ENCODE peak calls at places on chromosomes 5 and 9, in nine cellular contexts. One of them, this sample, is unnamed.

GRCh38 chr9:98861881-98862501 is 54.5 kb downstream of the GALNT12 start:
- DNase-seq in naive thymus-derived CD4-positive, alpha-beta T cell: no peak
- DNase-seq in left cardiac atrium: peak
- DNase-seq in aorta: no peak
- DNase-seq in H7: no peak
- DNase-seq in GM12864: no peak
- DNase-seq in central memory CD4-positive, alpha-beta T cell: no peak
- DNase-seq in fibroblast of the conjunctiva: peak
- DNase-seq in pulmonary artery endothelial cell: no peak
- DNase-seq in this sample: no peak

GRCh38 chr5:170892201-170892600 is 30.4 kb downstream of the RANBP17 start:
- DNase-seq in aorta: no peak
- DNase-seq in left cardiac atrium: no peak
- DNase-seq in pulmonary artery endothelial cell: peak
- DNase-seq in naive thymus-derived CD4-positive, alpha-beta T cell: no peak
- DNase-seq in GM12864: no peak
- DNase-seq in central memory CD4-positive, alpha-beta T cell: no peak
- DNase-seq in H7: no peak
- DNase-seq in fibroblast of the conjunctiva: no peak
- DNase-seq in this sample: peak

GRCh38 chr5:139747583-139748504 is 47.8 kb upstream of the PSD2 start:
- DNase-seq in fibroblast of the conjunctiva: no peak
- DNase-seq in pulmonary artery endothelial cell: no peak
- DNase-seq in aorta: peak
- DNase-seq in left cardiac atrium: peak
- DNase-seq in GM12864: no peak
- DNase-seq in central memory CD4-positive, alpha-beta T cell: peak
- DNase-seq in naive thymus-derived CD4-positive, alpha-beta T cell: peak
- DNase-seq in H7: peak
- DNase-seq in this sample: no peak

GRCh38 chr5:180128671-180129261 is 57.2 kb upstream of the RNF130 start:
- DNase-seq in fibroblast of the conjunctiva: no peak
- DNase-seq in aorta: no peak
- DNase-seq in pulmonary artery endothelial cell: no peak
- DNase-seq in left cardiac atrium: no peak
- DNase-seq in H7: peak
- DNase-seq in central memory CD4-positive, alpha-beta T cell: no peak
- DNase-seq in GM12864: no peak
- DNase-seq in naive thymus-derived CD4-positive, alpha-beta T cell: no peak
- DNase-seq in this sample: no peak

GRCh38 chr9:908806-909205 is 67.3 kb downstream of the DMRT1 start:
- DNase-seq in aorta: no peak
- DNase-seq in pulmonary artery endothelial cell: no peak
- DNase-seq in GM12864: no peak
- DNase-seq in H7: peak
- DNase-seq in fibroblast of the conjunctiva: no peak
- DNase-seq in naive thymus-derived CD4-positive, alpha-beta T cell: no peak
- DNase-seq in central memory CD4-positive, alpha-beta T cell: no peak
- DNase-seq in left cardiac atrium: no peak
- DNase-seq in this sample: no peak

GRCh38 chr5:95808013-95808685 is 14.4 kb downstream of the GLRX start:
- DNase-seq in GM12864: no peak
- DNase-seq in pulmonary artery endothelial cell: no peak
- DNase-seq in left cardiac atrium: no peak
- DNase-seq in naive thymus-derived CD4-positive, alpha-beta T cell: no peak
- DNase-seq in H7: no peak
- DNase-seq in central memory CD4-positive, alpha-beta T cell: no peak
- DNase-seq in aorta: no peak
- DNase-seq in fibroblast of the conjunctiva: no peak
- DNase-seq in this sample: no peak

GRCh38 chr5:16612007-16612406 is 4.8 kb downstream of the RETREG1 start:
- DNase-seq in aorta: no peak
- DNase-seq in pulmonary artery endothelial cell: no peak
- DNase-seq in H7: no peak
- DNase-seq in fibroblast of the conjunctiva: no peak
- DNase-seq in GM12864: no peak
- DNase-seq in naive thymus-derived CD4-positive, alpha-beta T cell: no peak
- DNase-seq in central memory CD4-positive, alpha-beta T cell: no peak
- DNase-seq in left cardiac atrium: no peak
- DNase-seq in this sample: no peak

GRCh38 chr5:173699959-173700358 is 83.5 kb upstream of the BOD1 start:
- DNase-seq in H7: no peak
- DNase-seq in left cardiac atrium: no peak
- DNase-seq in fibroblast of the conjunctiva: no peak
- DNase-seq in pulmonary artery endothelial cell: no peak
- DNase-seq in GM12864: no peak
- DNase-seq in central memory CD4-positive, alpha-beta T cell: no peak
- DNase-seq in naive thymus-derived CD4-positive, alpha-beta T cell: no peak
- DNase-seq in aorta: no peak
- DNase-seq in this sample: no peak

GRCh38 chr9:20593551-20593950 is 28.7 kb downstream of the MLLT3 start:
- DNase-seq in aorta: no peak
- DNase-seq in fibroblast of the conjunctiva: peak
- DNase-seq in naive thymus-derived CD4-positive, alpha-beta T cell: no peak
- DNase-seq in central memory CD4-positive, alpha-beta T cell: no peak
- DNase-seq in GM12864: no peak
- DNase-seq in pulmonary artery endothelial cell: no peak
- DNase-seq in left cardiac atrium: no peak
- DNase-seq in H7: no peak
- DNase-seq in this sample: peak

GRCh38 chr5:150506571-150507282 is 1.2 kb upstream of the NDST1 start:
- DNase-seq in GM12864: no peak
- DNase-seq in aorta: no peak
- DNase-seq in pulmonary artery endothelial cell: no peak
- DNase-seq in naive thymus-derived CD4-positive, alpha-beta T cell: no peak
- DNase-seq in fibroblast of the conjunctiva: no peak
- DNase-seq in central memory CD4-positive, alpha-beta T cell: no peak
- DNase-seq in H7: no peak
- DNase-seq in left cardiac atrium: no peak
- DNase-seq in this sample: no peak

GRCh38 chr9:137482094-137482781 is 23.1 kb upstream of the NSMF start:
- DNase-seq in central memory CD4-positive, alpha-beta T cell: no peak
- DNase-seq in naive thymus-derived CD4-positive, alpha-beta T cell: no peak
- DNase-seq in H7: peak
- DNase-seq in aorta: peak
- DNase-seq in pulmonary artery endothelial cell: peak
- DNase-seq in left cardiac atrium: no peak
- DNase-seq in GM12864: no peak
- DNase-seq in fibroblast of the conjunctiva: peak
- DNase-seq in this sample: peak

GRCh38 chr9:129542761-129543160 is 78.1 kb downstream of the C9orf50 start:
- DNase-seq in left cardiac atrium: no peak
- DNase-seq in GM12864: no peak
- DNase-seq in central memory CD4-positive, alpha-beta T cell: no peak
- DNase-seq in H7: no peak
- DNase-seq in aorta: peak
- DNase-seq in fibroblast of the conjunctiva: no peak
- DNase-seq in pulmonary artery endothelial cell: no peak
- DNase-seq in naive thymus-derived CD4-positive, alpha-beta T cell: no peak
- DNase-seq in this sample: no peak